ENCODE peak calls at places on chromosomes 5 and 9, in five cellular contexts. M is NCI-H1092 treated with DMSO at 0.1 percent for 48 hours, H is T-helper 1 cell, T is Peyer's patch, P is WTC11. B is an unnamed sample.

GRCh38 chr9:101443358-101443757 is 7.8 kb upstream of the ALDOB start:
- DNase-seq in M (peak), H (no peak), T (no peak), P (no peak), B (no peak)

GRCh38 chr5:115530426-115530825 is 14.1 kb downstream of the FEM1C start:
- DNase-seq in M (no peak), H (no peak), T (no peak), P (no peak), B (peak)

GRCh38 chr9:32423371-32423770 is 38.9 kb downstream of the ACO1 start:
- DNase-seq in M (no peak), H (no peak), T (no peak), P (no peak), B (no peak)

GRCh38 chr5:672329-673139 is 20.6 kb downstream of the TPPP start:
- DNase-seq in M (peak), H (peak), T (peak), P (peak), B (peak)

GRCh38 chr5:10400834-10401233 is 40.8 kb upstream of the ROPN1L start:
- DNase-seq in M (no peak), H (no peak), T (no peak), P (no peak), B (peak)

GRCh38 chr5:100623719-100624118 is 88.5 kb downstream of the FAM174A start:
- DNase-seq in M (peak), H (no peak), T (no peak), P (no peak), B (peak)

GRCh38 chr5:172417130-172417802 is 37.1 kb downstream of the SH3PXD2B start:
- DNase-seq in M (no peak), H (no peak), T (no peak), P (no peak), B (no peak)

GRCh38 chr9:129336601-129337286 is 158.7 kb upstream of the IER5L start:
- DNase-seq in M (no peak), H (no peak), T (no peak), P (peak), B (peak)

GRCh38 chr9:33257276-33257675 is 7.2 kb downstream of the BAG1 start:
- DNase-seq in M (no peak), H (no peak), T (no peak), P (no peak), B (no peak)

GRCh38 chr9:107276966-107277710 is 5.9 kb upstream of the RAD23B start:
- DNase-seq in M (no peak), H (no peak), T (no peak), P (no peak), B (peak)

GRCh38 chr9:37466037-37466709 is 923 bp upstream of the ZBTB5 start:
- DNase-seq in M (peak), H (no peak), T (peak), P (peak), B (peak)

GRCh38 chr9:69295872-69296562 is 29.0 kb upstream of the ENTREP1 start:
- DNase-seq in M (no peak), H (no peak), T (no peak), P (no peak), B (no peak)

GRCh38 chr5:14489643-14490042 is 91.9 kb upstream of the OTULINL start:
- DNase-seq in M (no peak), H (no peak), T (no peak), P (no peak), B (no peak)

GRCh38 chr9:8857330-8858249 is 1058.0 kb upstream of the DMAC1 start:
- DNase-seq in M (peak), H (no peak), T (no peak), P (peak), B (peak)

GRCh38 chr9:101477736-101478135 is 42.2 kb upstream of the ALDOB start:
- DNase-seq in M (no peak), H (no peak), T (no peak), P (no peak), B (peak)

GRCh38 chr9:124480621-124480981 is 26.6 kb downstream of the NR5A1 start:
- DNase-seq in M (peak), H (no peak), T (no peak), P (peak), B (peak)

GRCh38 chr9:91219557-91219956 is 142.2 kb downstream of the AUH start:
- DNase-seq in M (no peak), H (no peak), T (no peak), P (no peak), B (no peak)

GRCh38 chr5:31640024-31640423 is 1.1 kb downstream of the PDZD2 start:
- DNase-seq in M (no peak), H (no peak), T (no peak), P (peak), B (no peak)

GRCh38 chr9:82206946-82207345 is 218.4 kb downstream of the SPATA31D1 start:
- DNase-seq in M (no peak), H (no peak), T (no peak), P (no peak), B (no peak)

GRCh38 chr5:133627180-133627579 is 14.8 kb upstream of the FSTL4 start:
- DNase-seq in M (no peak), H (no peak), T (no peak), P (no peak), B (no peak)

GRCh38 chr5:14475013-14475412 is 106.6 kb upstream of the OTULINL start:
- DNase-seq in M (no peak), H (no peak), T (no peak), P (no peak), B (no peak)

GRCh38 chr5:181197326-181197951 is 7.6 kb downstream of the TRIM7 start:
- DNase-seq in M (no peak), H (no peak), T (no peak), P (no peak), B (no peak)

GRCh38 chr5:131389869-131390265 is 126.0 kb downstream of the CDC42SE2 start:
- DNase-seq in M (no peak), H (no peak), T (no peak), P (no peak), B (no peak)

GRCh38 chr9:109728696-109729300 is 51.2 kb upstream of the PALM2AKAP2 start:
- DNase-seq in M (no peak), H (no peak), T (no peak), P (no peak), B (no peak)

GRCh38 chr5:59789197-59789596 is 104.3 kb downstream of the PDE4D start:
- DNase-seq in M (no peak), H (no peak), T (no peak), P (no peak), B (no peak)

GRCh38 chr9:92718086-92719001 is 46.3 kb downstream of the BICD2 start:
- DNase-seq in M (no peak), H (no peak), T (peak), P (no peak), B (no peak)

GRCh38 chr5:2895196-2895595 is 143.7 kb upstream of the IRX2 start:
- DNase-seq in M (no peak), H (no peak), T (no peak), P (no peak), B (no peak)

GRCh38 chr5:96243862-96244261 is 189.2 kb downstream of the PCSK1 start:
- DNase-seq in M (no peak), H (no peak), T (no peak), P (no peak), B (no peak)

GRCh38 chr9:131698715-131699053 is 41.2 kb downstream of the RAPGEF1 start:
- DNase-seq in M (no peak), H (no peak), T (no peak), P (peak), B (no peak)

GRCh38 chr5:172874647-172875371 is 40.8 kb downstream of the ERGIC1 start:
- DNase-seq in M (no peak), H (no peak), T (no peak), P (no peak), B (no peak)